ENCODE peak calls at places on chromosomes 7 and 10, in four cellular contexts. I, A, P and O are unnamed samples.

GRCh38 chr10:69333205-69333604 is 54.9 kb downstream of the HK1 start:
- DNase-seq in I (peak), A (no peak), P (peak), O (peak)

GRCh38 chr7:68216046-68216445 is 1219.4 kb downstream of the TYW1 start:
- DNase-seq in I (no peak), A (no peak), P (peak), O (no peak)

GRCh38 chr10:72597897-72598296 is 28.0 kb downstream of the MICU1 start:
- DNase-seq in I (no peak), A (no peak), P (no peak), O (no peak)

GRCh38 chr7:30510124-30511074 is 5.8 kb upstream of the GGCT start:
- DNase-seq in I (no peak), A (peak), P (no peak), O (peak)

GRCh38 chr7:81684513-81685262 is 85.2 kb downstream of the HGF start:
- DNase-seq in I (peak), A (peak), P (no peak), O (peak)

GRCh38 chr7:151416135-151416740 is 6.4 kb upstream of the WDR86 start:
- DNase-seq in I (no peak), A (no peak), P (peak), O (no peak)

GRCh38 chr7:92135100-92135429 is 788 bp upstream of the CYP51A1 start:
- DNase-seq in I (no peak), A (peak), P (no peak), O (no peak)

GRCh38 chr7:37287093-37287492 is 161.6 kb downstream of the ELMO1 start:
- DNase-seq in I (no peak), A (no peak), P (no peak), O (no peak)

GRCh38 chr7:54932818-54933543 is 85.8 kb upstream of the EGFR start:
- DNase-seq in I (peak), A (peak), P (peak), O (peak)

GRCh38 chr7:117154721-117155120 is 168.1 kb downstream of the WNT2 start:
- DNase-seq in I (no peak), A (no peak), P (no peak), O (no peak)

GRCh38 chr7:121480058-121480457 is 84.0 kb upstream of the FAM3C start:
- DNase-seq in I (peak), A (no peak), P (no peak), O (peak)

GRCh38 chr7:87220734-87221215 is 1.2 kb upstream of the TMEM243 start:
- DNase-seq in I (no peak), A (no peak), P (no peak), O (no peak)

GRCh38 chr10:47027812-47028260 is 116.6 kb downstream of the PTPN20 start:
- DNase-seq in I (no peak), A (no peak), P (peak), O (no peak)

GRCh38 chr10:86223256-86223655 is 143.3 kb downstream of the GRID1 start:
- DNase-seq in I (no peak), A (no peak), P (no peak), O (no peak)

GRCh38 chr10:126171555-126171954 is 216.7 kb downstream of the ADAM12 start:
- DNase-seq in I (no peak), A (peak), P (no peak), O (no peak)

GRCh38 chr7:102925962-102926825 is 13.4 kb downstream of the LRRC17 start:
- DNase-seq in I (no peak), A (no peak), P (no peak), O (no peak)

GRCh38 chr10:107502263-107502979 is 337.9 kb upstream of the SORCS1 start:
- DNase-seq in I (no peak), A (no peak), P (no peak), O (no peak)